ENCODE peak calls at places on chromosomes 11 and 22, in nine cellular contexts. One of them, this sample, is unnamed.

GRCh38 chr11:105236631-105237030 is 97.1 kb upstream of the CARD18 start:
- DNase-seq in sciatic nerve: no peak
- DNase-seq in ACHN: no peak
- DNase-seq in activated CD8-positive, alpha-beta T cell treated with anti-CD3 and anti-CD28 coated beads for 36 hours: no peak
- DNase-seq in GDM1: no peak
- DNase-seq in EH: peak
- DNase-seq in ovary: no peak
- DNase-seq in HFFc6: peak
- DNase-seq in GM03348: no peak
- DNase-seq in this sample: peak

GRCh38 chr11:59263225-59263894 is 50.6 kb upstream of the MPEG1 start:
- DNase-seq in GM03348: no peak
- DNase-seq in sciatic nerve: no peak
- DNase-seq in HFFc6: no peak
- DNase-seq in activated CD8-positive, alpha-beta T cell treated with anti-CD3 and anti-CD28 coated beads for 36 hours: peak
- DNase-seq in ACHN: no peak
- DNase-seq in ovary: no peak
- DNase-seq in GDM1: peak
- DNase-seq in EH: no peak
- DNase-seq in this sample: no peak

GRCh38 chr22:37802310-37803194 is 5.2 kb upstream of the GCAT start:
- DNase-seq in EH: peak
- DNase-seq in ovary: peak
- DNase-seq in GDM1: peak
- DNase-seq in HFFc6: no peak
- DNase-seq in activated CD8-positive, alpha-beta T cell treated with anti-CD3 and anti-CD28 coated beads for 36 hours: peak
- DNase-seq in ACHN: peak
- DNase-seq in sciatic nerve: peak
- DNase-seq in GM03348: peak
- DNase-seq in this sample: peak

GRCh38 chr11:36432747-36433146 is 77.3 kb downstream of the TRAF6 start:
- DNase-seq in activated CD8-positive, alpha-beta T cell treated with anti-CD3 and anti-CD28 coated beads for 36 hours: no peak
- DNase-seq in ACHN: no peak
- DNase-seq in HFFc6: no peak
- DNase-seq in sciatic nerve: no peak
- DNase-seq in ovary: no peak
- DNase-seq in GDM1: no peak
- DNase-seq in EH: no peak
- DNase-seq in GM03348: no peak
- DNase-seq in this sample: no peak

GRCh38 chr11:35579557-35580396 is 38.5 kb upstream of the FJX1 start:
- DNase-seq in EH: peak
- DNase-seq in sciatic nerve: no peak
- DNase-seq in ACHN: peak
- DNase-seq in activated CD8-positive, alpha-beta T cell treated with anti-CD3 and anti-CD28 coated beads for 36 hours: no peak
- DNase-seq in ovary: no peak
- DNase-seq in HFFc6: peak
- DNase-seq in GM03348: peak
- DNase-seq in GDM1: no peak
- DNase-seq in this sample: peak

GRCh38 chr11:68479390-68479789 is 18.8 kb downstream of the PPP6R3 start:
- DNase-seq in EH: no peak
- DNase-seq in GM03348: no peak
- DNase-seq in sciatic nerve: no peak
- DNase-seq in ovary: no peak
- DNase-seq in activated CD8-positive, alpha-beta T cell treated with anti-CD3 and anti-CD28 coated beads for 36 hours: no peak
- DNase-seq in ACHN: no peak
- DNase-seq in GDM1: no peak
- DNase-seq in HFFc6: no peak
- DNase-seq in this sample: no peak

GRCh38 chr11:10605941-10606381 is 37.5 kb upstream of the LYVE1 start:
- DNase-seq in GM03348: peak
- DNase-seq in GDM1: peak
- DNase-seq in HFFc6: no peak
- DNase-seq in ACHN: no peak
- DNase-seq in activated CD8-positive, alpha-beta T cell treated with anti-CD3 and anti-CD28 coated beads for 36 hours: no peak
- DNase-seq in ovary: peak
- DNase-seq in sciatic nerve: no peak
- DNase-seq in EH: peak
- DNase-seq in this sample: peak

GRCh38 chr11:122071680-122072321 is 44.2 kb downstream of the BLID start:
- DNase-seq in GDM1: no peak
- DNase-seq in sciatic nerve: no peak
- DNase-seq in ovary: no peak
- DNase-seq in HFFc6: no peak
- DNase-seq in EH: no peak
- DNase-seq in activated CD8-positive, alpha-beta T cell treated with anti-CD3 and anti-CD28 coated beads for 36 hours: no peak
- DNase-seq in GM03348: no peak
- DNase-seq in ACHN: no peak
- DNase-seq in this sample: no peak

GRCh38 chr11:17479284-17480214 is 2.9 kb upstream of the ABCC8 start:
- DNase-seq in HFFc6: no peak
- DNase-seq in EH: peak
- DNase-seq in activated CD8-positive, alpha-beta T cell treated with anti-CD3 and anti-CD28 coated beads for 36 hours: no peak
- DNase-seq in ACHN: peak
- DNase-seq in ovary: no peak
- DNase-seq in sciatic nerve: no peak
- DNase-seq in GM03348: peak
- DNase-seq in GDM1: no peak
- DNase-seq in this sample: peak

GRCh38 chr22:37549704-37550059 is 10.6 kb upstream of the CDC42EP1 start:
- DNase-seq in ACHN: peak
- DNase-seq in activated CD8-positive, alpha-beta T cell treated with anti-CD3 and anti-CD28 coated beads for 36 hours: no peak
- DNase-seq in ovary: peak
- DNase-seq in GM03348: peak
- DNase-seq in sciatic nerve: no peak
- DNase-seq in HFFc6: peak
- DNase-seq in EH: peak
- DNase-seq in GDM1: no peak
- DNase-seq in this sample: peak

GRCh38 chr22:40714514-40714966 is 35.3 kb downstream of the MCHR1 start:
- DNase-seq in ACHN: peak
- DNase-seq in ovary: peak
- DNase-seq in sciatic nerve: no peak
- DNase-seq in activated CD8-positive, alpha-beta T cell treated with anti-CD3 and anti-CD28 coated beads for 36 hours: no peak
- DNase-seq in HFFc6: no peak
- DNase-seq in GDM1: no peak
- DNase-seq in EH: peak
- DNase-seq in GM03348: no peak
- DNase-seq in this sample: peak

GRCh38 chr11:117292616-117293015 is 1.5 kb downstream of the BACE1-AS start:
- DNase-seq in sciatic nerve: no peak
- DNase-seq in GDM1: no peak
- DNase-seq in GM03348: no peak
- DNase-seq in ACHN: no peak
- DNase-seq in activated CD8-positive, alpha-beta T cell treated with anti-CD3 and anti-CD28 coated beads for 36 hours: no peak
- DNase-seq in HFFc6: no peak
- DNase-seq in EH: no peak
- DNase-seq in ovary: no peak
- DNase-seq in this sample: no peak

GRCh38 chr11:83918471-83918870 is 632.3 kb upstream of the CCDC90B start:
- DNase-seq in EH: no peak
- DNase-seq in sciatic nerve: no peak
- DNase-seq in ACHN: no peak
- DNase-seq in activated CD8-positive, alpha-beta T cell treated with anti-CD3 and anti-CD28 coated beads for 36 hours: no peak
- DNase-seq in HFFc6: no peak
- DNase-seq in GDM1: no peak
- DNase-seq in GM03348: no peak
- DNase-seq in ovary: peak
- DNase-seq in this sample: no peak

GRCh38 chr11:123568367-123568870 is 86.0 kb downstream of the SCN3B start:
- DNase-seq in activated CD8-positive, alpha-beta T cell treated with anti-CD3 and anti-CD28 coated beads for 36 hours: no peak
- DNase-seq in ACHN: no peak
- DNase-seq in GM03348: no peak
- DNase-seq in EH: no peak
- DNase-seq in HFFc6: no peak
- DNase-seq in ovary: no peak
- DNase-seq in GDM1: no peak
- DNase-seq in sciatic nerve: no peak
- DNase-seq in this sample: no peak